ENCODE peak calls at places on chromosomes 11 and 22, in ten cellular contexts. One of them, this sample, is unnamed.

GRCh38 chr11:12056112-12056511 is 47.7 kb upstream of the DKK3 start:
- DNase-seq in stomach: no peak
- DNase-seq in GM12891: no peak
- DNase-seq in right lobe of liver: no peak
- DNase-seq in HCT116: no peak
- DNase-seq in testis: no peak
- DNase-seq in IMR-90: no peak
- DNase-seq in upper lobe of left lung: no peak
- DNase-seq in transverse colon: no peak
- DNase-seq in uterus: no peak
- DNase-seq in this sample: no peak

GRCh38 chr22:36369004-36369921 is 18.5 kb downstream of the MYH9 start:
- DNase-seq in stomach: no peak
- DNase-seq in GM12891: no peak
- DNase-seq in right lobe of liver: no peak
- DNase-seq in HCT116: no peak
- DNase-seq in testis: no peak
- DNase-seq in IMR-90: peak; percentile 21
- DNase-seq in upper lobe of left lung: no peak
- DNase-seq in transverse colon: no peak
- DNase-seq in uterus: no peak
- DNase-seq in this sample: peak; percentile 60

GRCh38 chr11:84685976-84686375 is 941.2 kb downstream of the DLG2 start:
- DNase-seq in stomach: no peak
- DNase-seq in GM12891: no peak
- DNase-seq in right lobe of liver: no peak
- DNase-seq in HCT116: no peak
- DNase-seq in testis: no peak
- DNase-seq in IMR-90: no peak
- DNase-seq in upper lobe of left lung: no peak
- DNase-seq in transverse colon: no peak
- DNase-seq in uterus: no peak
- DNase-seq in this sample: no peak

GRCh38 chr11:11841121-11841604 is 609 bp upstream of the USP47 start:
- DNase-seq in stomach: peak; percentile 33
- DNase-seq in GM12891: no peak
- DNase-seq in right lobe of liver: peak; percentile 72
- DNase-seq in HCT116: peak; percentile 16
- DNase-seq in testis: peak; percentile 79
- DNase-seq in IMR-90: no peak
- DNase-seq in upper lobe of left lung: peak; percentile 55
- DNase-seq in transverse colon: peak; percentile 48
- DNase-seq in uterus: peak; percentile 59
- DNase-seq in this sample: peak; percentile 61

GRCh38 chr22:23207786-23208325 is 27.5 kb downstream of the BCR start:
- DNase-seq in stomach: no peak
- DNase-seq in GM12891: no peak
- DNase-seq in right lobe of liver: no peak
- DNase-seq in HCT116: no peak
- DNase-seq in testis: no peak
- DNase-seq in IMR-90: no peak
- DNase-seq in upper lobe of left lung: no peak
- DNase-seq in transverse colon: no peak
- DNase-seq in uterus: no peak
- DNase-seq in this sample: no peak

GRCh38 chr11:61334434-61335354 is 1.7 kb downstream of the TKFC start:
- DNase-seq in stomach: no peak
- DNase-seq in GM12891: no peak
- DNase-seq in right lobe of liver: peak; percentile 65
- DNase-seq in HCT116: no peak
- DNase-seq in testis: peak; percentile 90
- DNase-seq in IMR-90: peak; percentile 57
- DNase-seq in upper lobe of left lung: no peak
- DNase-seq in transverse colon: no peak
- DNase-seq in uterus: no peak
- DNase-seq in this sample: peak; percentile 50

GRCh38 chr11:66883021-66883968 is 26.4 kb downstream of the LRFN4 start:
- DNase-seq in stomach: peak; percentile 79
- DNase-seq in GM12891: peak; percentile 69
- DNase-seq in right lobe of liver: no peak
- DNase-seq in HCT116: peak; percentile 68
- DNase-seq in testis: peak; percentile 56
- DNase-seq in IMR-90: peak; percentile 86
- DNase-seq in upper lobe of left lung: peak; percentile 65
- DNase-seq in transverse colon: peak; percentile 86
- DNase-seq in uterus: no peak
- DNase-seq in this sample: peak; percentile 81

GRCh38 chr22:35611200-35611890 is 5.8 kb downstream of the MB start:
- DNase-seq in stomach: no peak
- DNase-seq in GM12891: no peak
- DNase-seq in right lobe of liver: no peak
- DNase-seq in HCT116: no peak
- DNase-seq in testis: no peak
- DNase-seq in IMR-90: no peak
- DNase-seq in upper lobe of left lung: no peak
- DNase-seq in transverse colon: no peak
- DNase-seq in uterus: no peak
- DNase-seq in this sample: no peak

GRCh38 chr22:27672721-27673387 is 128.7 kb downstream of the MN1 start:
- DNase-seq in stomach: no peak
- DNase-seq in GM12891: no peak
- DNase-seq in right lobe of liver: no peak
- DNase-seq in HCT116: no peak
- DNase-seq in testis: no peak
- DNase-seq in IMR-90: no peak
- DNase-seq in upper lobe of left lung: no peak
- DNase-seq in transverse colon: no peak
- DNase-seq in uterus: no peak
- DNase-seq in this sample: no peak

GRCh38 chr22:27669798-27670599 is 131.6 kb downstream of the MN1 start:
- DNase-seq in stomach: no peak
- DNase-seq in GM12891: no peak
- DNase-seq in right lobe of liver: no peak
- DNase-seq in HCT116: no peak
- DNase-seq in testis: peak; percentile 56
- DNase-seq in IMR-90: no peak
- DNase-seq in upper lobe of left lung: no peak
- DNase-seq in transverse colon: no peak
- DNase-seq in uterus: no peak
- DNase-seq in this sample: peak; percentile 61

GRCh38 chr22:27668828-27669797 is 132.4 kb downstream of the MN1 start:
- DNase-seq in stomach: no peak
- DNase-seq in GM12891: no peak
- DNase-seq in right lobe of liver: no peak
- DNase-seq in HCT116: peak; percentile 58
- DNase-seq in testis: peak; percentile 84
- DNase-seq in IMR-90: peak; percentile 18
- DNase-seq in upper lobe of left lung: peak; percentile 63
- DNase-seq in transverse colon: peak; percentile 56
- DNase-seq in uterus: peak; percentile 23
- DNase-seq in this sample: peak; percentile 98

GRCh38 chr22:27671413-27671721 is 130.2 kb downstream of the MN1 start:
- DNase-seq in stomach: no peak
- DNase-seq in GM12891: no peak
- DNase-seq in right lobe of liver: no peak
- DNase-seq in HCT116: no peak
- DNase-seq in testis: no peak
- DNase-seq in IMR-90: no peak
- DNase-seq in upper lobe of left lung: no peak
- DNase-seq in transverse colon: no peak
- DNase-seq in uterus: no peak
- DNase-seq in this sample: no peak

DNA sequence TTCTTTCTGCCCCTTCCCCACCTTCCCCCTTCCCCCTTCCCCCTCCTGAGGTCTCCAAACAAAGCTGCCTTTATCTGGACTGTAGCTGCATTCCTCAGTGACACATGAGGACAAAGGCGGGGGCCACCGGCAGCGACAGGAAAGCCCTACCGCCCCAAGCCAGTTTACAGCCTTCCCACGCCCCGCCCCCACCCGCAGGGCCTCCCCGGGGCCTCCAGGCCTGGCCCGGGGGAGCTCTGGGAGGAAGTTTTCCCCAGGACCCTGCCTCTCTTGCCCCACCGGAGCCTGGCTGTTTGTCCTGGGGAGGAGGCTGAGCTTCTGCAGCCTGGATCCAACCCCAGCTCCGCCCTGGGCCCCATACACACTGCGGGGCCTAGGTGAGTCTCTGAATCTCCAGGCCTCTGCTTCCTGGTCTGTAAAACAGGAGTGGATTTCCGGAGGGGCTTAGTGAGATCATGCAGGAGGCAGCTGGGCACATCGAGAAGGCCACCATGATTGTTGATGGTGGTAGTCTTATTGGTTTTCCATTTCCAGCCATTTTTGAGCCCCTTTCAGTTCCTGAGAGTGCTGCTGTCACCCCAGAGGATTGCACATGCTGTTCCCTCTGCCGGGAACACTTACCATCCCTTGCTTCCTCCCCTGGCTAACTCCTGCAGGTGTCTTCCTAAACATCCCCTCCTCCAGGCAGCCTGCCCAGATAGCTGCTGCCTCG is 130.7 kb downstream of the MN1 start:
- DNase-seq in stomach: peak; percentile 50
- DNase-seq in GM12891: no peak
- DNase-seq in right lobe of liver: no peak
- DNase-seq in HCT116: peak; percentile 34
- DNase-seq in testis: peak; percentile 83
- DNase-seq in IMR-90: no peak
- DNase-seq in upper lobe of left lung: peak; percentile 26
- DNase-seq in transverse colon: peak; percentile 40
- DNase-seq in uterus: no peak
- DNase-seq in this sample: peak; percentile 84
- TF ChIP-seq POLR2A in stomach: no peak
- TF ChIP-seq POLR2A in GM12891: no peak
- TF ChIP-seq POLR2A in right lobe of liver: no peak
- TF ChIP-seq POLR2A in HCT116: no peak
- TF ChIP-seq POLR2A in testis: no peak
- TF ChIP-seq POLR2A in IMR-90: no peak
- TF ChIP-seq POLR2A in upper lobe of left lung: no peak
- TF ChIP-seq POLR2A in transverse colon: no peak
- TF ChIP-seq POLR2A in uterus: no peak
- TF ChIP-seq POLR2A in this sample: no peak

GRCh38 chr11:81725691-81726090 is 1008.0 kb downstream of the FAM181B start:
- DNase-seq in stomach: no peak
- DNase-seq in GM12891: no peak
- DNase-seq in right lobe of liver: no peak
- DNase-seq in HCT116: no peak
- DNase-seq in testis: no peak
- DNase-seq in IMR-90: no peak
- DNase-seq in upper lobe of left lung: no peak
- DNase-seq in transverse colon: no peak
- DNase-seq in uterus: no peak
- DNase-seq in this sample: no peak
- TF ChIP-seq POLR2A in stomach: no peak
- TF ChIP-seq POLR2A in GM12891: no peak
- TF ChIP-seq POLR2A in right lobe of liver: no peak
- TF ChIP-seq POLR2A in HCT116: no peak
- TF ChIP-seq POLR2A in testis: no peak
- TF ChIP-seq POLR2A in IMR-90: no peak
- TF ChIP-seq POLR2A in upper lobe of left lung: no peak
- TF ChIP-seq POLR2A in transverse colon: no peak
- TF ChIP-seq POLR2A in uterus: no peak
- TF ChIP-seq POLR2A in this sample: no peak

GRCh38 chr22:39152024-39152510 is 413 bp downstream of the CBX7 start:
- DNase-seq in stomach: no peak
- DNase-seq in GM12891: no peak
- DNase-seq in right lobe of liver: no peak
- DNase-seq in HCT116: no peak
- DNase-seq in testis: no peak
- DNase-seq in IMR-90: no peak
- DNase-seq in upper lobe of left lung: no peak
- DNase-seq in transverse colon: no peak
- DNase-seq in uterus: no peak
- DNase-seq in this sample: no peak

GRCh38 chr22:39153220-39153860 is 860 bp upstream of the CBX7 start:
- DNase-seq in stomach: no peak
- DNase-seq in GM12891: no peak
- DNase-seq in right lobe of liver: no peak
- DNase-seq in HCT116: no peak
- DNase-seq in testis: no peak
- DNase-seq in IMR-90: no peak
- DNase-seq in upper lobe of left lung: no peak
- DNase-seq in transverse colon: no peak
- DNase-seq in uterus: no peak
- DNase-seq in this sample: no peak

GRCh38 chr22:39151329-39151975 is 1.0 kb downstream of the CBX7 start:
- DNase-seq in stomach: no peak
- DNase-seq in GM12891: no peak
- DNase-seq in right lobe of liver: no peak
- DNase-seq in HCT116: no peak
- DNase-seq in testis: no peak
- DNase-seq in IMR-90: no peak
- DNase-seq in upper lobe of left lung: no peak
- DNase-seq in transverse colon: no peak
- DNase-seq in uterus: no peak
- DNase-seq in this sample: no peak

GRCh38 chr22:39150848-39151215 is 1.6 kb downstream of the CBX7 start:
- DNase-seq in stomach: no peak
- DNase-seq in GM12891: no peak
- DNase-seq in right lobe of liver: no peak
- DNase-seq in HCT116: no peak
- DNase-seq in testis: no peak
- DNase-seq in IMR-90: no peak
- DNase-seq in upper lobe of left lung: no peak
- DNase-seq in transverse colon: no peak
- DNase-seq in uterus: no peak
- DNase-seq in this sample: no peak

DNA sequence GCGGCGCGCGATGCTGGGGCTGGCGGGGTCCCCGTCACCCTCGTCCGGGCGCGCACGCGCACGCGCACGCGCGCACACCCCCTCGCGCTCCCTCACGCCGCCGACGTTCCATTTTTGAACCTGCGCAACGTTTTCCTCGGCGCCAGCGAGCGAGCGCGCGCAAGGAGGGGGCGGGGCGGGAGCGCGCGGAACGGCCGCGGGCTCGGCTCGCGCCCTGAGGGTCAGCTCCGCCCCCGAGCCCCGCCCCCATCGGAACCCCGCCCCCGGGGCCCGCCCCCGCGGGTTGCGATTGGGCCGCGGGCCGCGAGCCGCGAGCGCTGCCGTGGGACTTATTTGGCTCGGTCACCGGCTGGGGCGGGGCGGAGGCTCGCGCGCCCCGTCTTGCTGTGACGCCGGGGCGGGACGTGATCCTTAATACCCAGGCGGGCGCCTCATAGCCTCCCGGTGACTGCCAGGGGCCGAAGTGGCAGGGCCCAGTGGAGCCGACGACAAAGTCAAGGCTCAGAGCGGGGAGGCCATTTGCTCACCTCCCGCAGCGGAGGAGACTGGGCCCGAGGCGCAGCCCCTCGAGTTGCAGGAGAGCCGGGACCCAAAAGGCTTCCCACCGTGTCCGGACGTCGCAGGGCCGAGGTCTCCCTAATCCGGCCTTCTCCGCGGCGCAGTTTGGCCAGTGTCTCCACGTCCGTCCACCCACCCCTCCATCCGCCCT is at the start of gene CBX7:
- DNase-seq in stomach: peak; percentile 97
- DNase-seq in GM12891: peak; percentile 94
- DNase-seq in right lobe of liver: peak; percentile 97
- DNase-seq in HCT116: peak; percentile 74
- DNase-seq in testis: peak; percentile 96
- DNase-seq in IMR-90: peak; percentile 76
- DNase-seq in upper lobe of left lung: peak; percentile 98
- DNase-seq in transverse colon: peak; percentile 94
- DNase-seq in uterus: peak; percentile 95
- DNase-seq in this sample: peak; percentile 96
- TF ChIP-seq POLR2A in stomach: no peak
- TF ChIP-seq POLR2A in GM12891: no peak
- TF ChIP-seq POLR2A in right lobe of liver: peak; percentile 66
- TF ChIP-seq POLR2A in HCT116: no peak
- TF ChIP-seq POLR2A in testis: peak; percentile 18
- TF ChIP-seq POLR2A in IMR-90: no peak
- TF ChIP-seq POLR2A in upper lobe of left lung: peak; percentile 83
- TF ChIP-seq POLR2A in transverse colon: peak; percentile 73
- TF ChIP-seq POLR2A in uterus: peak; percentile 91
- TF ChIP-seq POLR2A in this sample: peak; percentile 23

DNA sequence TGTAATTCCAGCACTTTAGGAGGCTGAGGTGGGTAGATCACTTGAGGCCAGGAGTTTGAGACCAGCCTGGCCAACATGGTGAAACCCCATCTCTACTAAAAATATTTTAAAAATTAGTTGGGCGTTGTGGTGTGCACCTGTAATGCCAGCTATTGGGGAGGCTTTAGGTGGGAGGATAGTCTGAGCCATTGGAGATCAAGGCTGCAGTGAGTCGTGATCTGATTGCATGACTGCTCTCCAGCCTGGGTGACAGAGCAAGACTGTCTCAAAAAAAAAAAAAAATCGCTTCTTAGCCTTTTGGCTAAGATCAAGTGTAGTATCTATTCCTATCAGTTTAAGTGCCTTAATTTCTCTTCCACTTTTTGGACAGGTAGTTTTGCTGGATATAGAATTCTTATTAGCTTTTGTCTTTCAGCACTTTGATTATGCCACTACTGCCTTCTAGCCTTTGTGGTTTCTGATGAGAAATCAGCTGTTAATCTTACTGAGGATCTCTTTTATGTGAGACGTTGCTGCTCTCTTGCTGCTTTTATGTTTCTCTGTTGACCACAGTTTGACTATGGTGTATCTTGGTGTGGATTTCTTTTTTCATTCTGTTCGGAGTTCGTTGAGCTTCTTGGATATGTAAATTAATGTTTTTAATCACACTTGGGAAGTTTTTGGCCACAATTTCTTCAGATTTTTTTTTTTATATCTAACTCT is 24.7 kb downstream of the CHEK1 start:
- DNase-seq in stomach: no peak
- DNase-seq in GM12891: no peak
- DNase-seq in right lobe of liver: no peak
- DNase-seq in HCT116: no peak
- DNase-seq in testis: no peak
- DNase-seq in IMR-90: no peak
- DNase-seq in upper lobe of left lung: no peak
- DNase-seq in transverse colon: no peak
- DNase-seq in uterus: no peak
- DNase-seq in this sample: no peak
- TF ChIP-seq POLR2A in stomach: no peak
- TF ChIP-seq POLR2A in GM12891: no peak
- TF ChIP-seq POLR2A in right lobe of liver: no peak
- TF ChIP-seq POLR2A in HCT116: no peak
- TF ChIP-seq POLR2A in testis: no peak
- TF ChIP-seq POLR2A in IMR-90: no peak
- TF ChIP-seq POLR2A in upper lobe of left lung: no peak
- TF ChIP-seq POLR2A in transverse colon: no peak
- TF ChIP-seq POLR2A in uterus: no peak
- TF ChIP-seq POLR2A in this sample: no peak